ENCODE peak calls at places on chromosomes 11 and 22, in ten cellular contexts. O is IMR-90, K is gastrocnemius medialis, H is GM12891, X is transverse colon, Y is lower leg skin, V is adrenal gland, P is body of pancreas, R is spleen, A is esophagus muscularis mucosa. B is an unnamed sample.

GRCh38 chr11:106426696-106427095 is 349.2 kb downstream of the AASDHPPT start:
- DNase-seq in O (no peak), K (no peak), H (no peak), X (no peak), Y (no peak), V (no peak), P (no peak), R (no peak), A (no peak), B (no peak)

GRCh38 chr11:33742249-33742851 is 6.1 kb upstream of the CD59 start:
- DNase-seq in O (no peak), K (no peak), H (no peak), X (no peak), Y (no peak), V (no peak), P (no peak), R (no peak), A (no peak), B (no peak)

GRCh38 chr11:43825217-43825816 is 55.3 kb upstream of the ALKBH3 start:
- DNase-seq in O (peak; percentile 35), K (no peak), H (no peak), X (no peak), Y (no peak), V (peak; percentile 45), P (peak; percentile 18), R (no peak), A (no peak), B (no peak)

GRCh38 chr11:63920126-63920869 is 3.3 kb upstream of the RCOR2 start:
- DNase-seq in O (no peak), K (peak; percentile 41), H (no peak), X (peak; percentile 89), Y (no peak), V (peak; percentile 88), P (peak; percentile 74), R (no peak), A (no peak), B (no peak)

GRCh38 chr22:36737776-36738175 is 34.2 kb upstream of the CACNG2 start:
- DNase-seq in O (no peak), K (no peak), H (no peak), X (peak; percentile 73), Y (peak; percentile 36), V (peak; percentile 27), P (no peak), R (peak; percentile 77), A (no peak), B (peak; percentile 70)

GRCh38 chr22:35838849-35839646 is 121.4 kb downstream of the APOL5 start:
- DNase-seq in O (peak; percentile 82), K (peak; percentile 52), H (no peak), X (peak; percentile 28), Y (no peak), V (peak; percentile 50), P (no peak), R (no peak), A (no peak), B (no peak)

GRCh38 chr11:32902089-32902665 is 9.6 kb downstream of the QSER1 start:
- DNase-seq in O (no peak), K (no peak), H (no peak), X (no peak), Y (peak; percentile 21), V (peak; percentile 30), P (no peak), R (no peak), A (no peak), B (no peak)

GRCh38 chr11:45181595-45182550 is 35.4 kb downstream of the PRDM11 start:
- DNase-seq in O (no peak), K (no peak), H (no peak), X (no peak), Y (no peak), V (peak; percentile 15), P (no peak), R (no peak), A (no peak), B (no peak)

GRCh38 chr11:58575377-58576020 is at the start of gene LPXN:
- DNase-seq in O (peak; percentile 63), K (no peak), H (no peak), X (peak; percentile 48), Y (no peak), V (peak; percentile 27), P (no peak), R (no peak), A (no peak), B (no peak)

DNA sequence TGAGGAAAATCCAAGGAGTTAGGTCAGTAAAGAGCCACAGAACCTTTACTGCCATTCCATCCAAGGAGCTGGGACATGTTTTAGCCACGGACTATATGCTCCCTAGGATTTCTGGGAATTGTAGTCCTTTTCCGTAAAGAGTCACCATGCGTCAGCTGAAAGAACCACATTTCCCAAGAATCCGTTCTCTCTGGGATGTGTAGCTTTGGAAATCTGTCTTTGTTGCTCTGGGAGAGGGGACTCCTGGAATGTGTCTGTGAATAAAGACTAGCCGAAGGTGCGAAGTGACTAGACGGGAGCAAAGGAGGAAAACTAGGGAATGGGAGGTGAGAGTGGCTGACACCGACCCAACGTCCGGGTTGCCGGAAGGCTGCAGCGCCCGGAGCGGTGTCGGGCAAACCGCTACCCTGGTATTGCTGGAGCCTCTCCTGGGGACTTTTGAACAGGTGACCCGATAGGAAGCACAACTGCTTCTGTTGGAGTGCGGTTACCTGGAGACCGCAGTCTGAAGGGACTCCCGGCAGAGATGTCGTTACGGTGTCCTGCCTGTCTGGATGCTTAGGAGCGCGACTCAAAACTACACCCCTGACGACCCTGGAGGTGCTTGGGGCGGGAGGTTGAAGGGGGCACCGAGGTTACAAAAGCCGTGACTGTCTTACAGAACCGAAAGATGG is at the start of gene IFTAP:
- DNase-seq in O (peak; percentile 92), K (peak; percentile 56), H (no peak), X (peak; percentile 33), Y (peak; percentile 51), V (peak; percentile 65), P (peak; percentile 57), R (peak; percentile 82), A (no peak), B (no peak)
- TF ChIP-seq POLR2A in O (no peak), K (no peak), H (no peak), X (no peak), Y (no peak), V (no peak), P (peak; percentile 38), R (no peak), A (no peak), B (no peak)

GRCh38 chr11:78416285-78417174 is 1.1 kb downstream of the GAB2 start:
- DNase-seq in O (peak; percentile 87), K (peak; percentile 78), H (peak; percentile 26), X (peak; percentile 86), Y (peak; percentile 87), V (peak; percentile 91), P (peak; percentile 81), R (peak; percentile 95), A (peak; percentile 97), B (no peak)
- TF ChIP-seq POLR2A in O (peak; percentile 65), K (peak; percentile 75), H (no peak), X (peak; percentile 73), Y (no peak), V (peak; percentile 22), P (peak; percentile 82), R (peak; percentile 52), A (no peak), B (no peak)

DNA sequence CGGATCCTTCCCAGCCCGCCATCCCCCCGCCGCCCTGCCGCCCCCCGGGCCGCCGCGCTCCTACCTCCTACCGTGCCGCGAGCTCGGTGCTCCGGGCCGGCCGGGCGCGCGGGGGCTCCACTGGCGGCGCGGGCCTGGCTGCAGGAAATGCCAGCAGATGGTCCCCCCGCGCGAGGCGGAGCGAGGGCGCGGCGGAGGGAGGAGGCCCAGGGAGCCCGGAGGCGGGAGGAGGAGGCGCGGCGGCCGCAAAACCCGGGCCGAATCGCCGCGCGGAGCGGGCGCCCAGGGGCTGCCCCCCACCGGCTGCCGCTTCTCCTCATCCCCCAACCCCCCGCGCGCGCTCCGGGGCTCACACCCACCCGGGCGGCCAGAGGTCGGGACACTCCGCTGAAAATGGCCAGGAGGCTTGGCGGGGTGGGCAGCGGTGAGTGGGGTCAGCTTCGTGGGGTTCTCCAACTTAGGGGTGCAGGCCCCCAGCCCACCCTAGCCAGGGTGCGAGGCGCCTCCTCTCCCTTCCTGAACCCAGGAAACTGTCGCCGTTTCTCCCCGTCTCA is at the start of gene OSBPL5:
- DNase-seq in O (peak; percentile 59), K (peak; percentile 48), H (peak; percentile 35), X (peak; percentile 82), Y (peak; percentile 74), V (peak; percentile 74), P (peak; percentile 75), R (peak; percentile 91), A (no peak), B (no peak)
- TF ChIP-seq POLR2A in O (peak; percentile 59), K (peak; percentile 34), H (no peak), X (no peak), Y (no peak), V (peak; percentile 34), P (no peak), R (no peak), A (no peak), B (no peak)

DNA sequence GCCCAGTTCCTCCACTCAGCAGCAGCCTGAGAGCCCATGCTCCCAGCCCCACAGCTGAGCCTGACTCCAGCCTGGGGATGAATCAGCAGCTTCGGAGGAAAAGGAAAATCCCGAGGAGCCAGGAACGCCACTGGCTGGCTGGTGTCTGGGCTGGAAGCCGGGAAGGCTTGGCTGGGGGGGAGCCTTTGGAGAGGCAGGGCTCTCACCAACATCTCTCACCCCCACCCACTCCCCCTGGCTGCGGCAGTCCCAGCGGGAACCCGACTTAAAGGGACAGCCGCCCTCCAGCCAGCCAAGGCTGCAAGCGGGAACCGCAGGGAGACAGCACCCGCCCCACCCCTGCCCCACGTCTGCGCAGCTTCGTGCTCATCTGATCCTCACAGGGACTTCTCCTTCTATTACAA is 28.4 kb downstream of the KIAA0930 start:
- DNase-seq in O (peak; percentile 96), K (peak; percentile 80), H (no peak), X (peak; percentile 64), Y (peak; percentile 67), V (peak; percentile 94), P (no peak), R (peak; percentile 79), A (no peak), B (no peak)
- TF ChIP-seq POLR2A in O (peak; percentile 84), K (no peak), H (no peak), X (no peak), Y (no peak), V (peak; percentile 18), P (no peak), R (no peak), A (no peak), B (no peak)